ENCODE peak calls at places on chromosomes 5 and 9, in six cellular contexts. C is fibroblast of the aortic adventitia, Z is osteocyte, J is GM06990, P is DND-41, I is foreskin fibroblast. G is an unnamed sample.

GRCh38 chr5:21688655-21689054 is 1164.5 kb downstream of the CDH12 start:
- DNase-seq in J (no peak), I (no peak), C (no peak), P (no peak), Z (no peak), G (no peak)

GRCh38 chr5:52784741-52785140 is 3.0 kb upstream of the ITGA1 start:
- DNase-seq in J (no peak), C (no peak), Z (no peak), I (no peak), P (no peak), G (no peak)

GRCh38 chr5:73985145-73985544 is 359.1 kb downstream of the ARHGEF28 start:
- DNase-seq in I (no peak), J (no peak), Z (no peak), P (no peak), C (peak), G (no peak)

GRCh38 chr9:92043002-92043401 is 72.2 kb downstream of the SPTLC1 start:
- DNase-seq in C (no peak), I (no peak), P (no peak), Z (no peak), J (no peak), G (no peak)

GRCh38 chr5:161546463-161547301 is at the start of gene GABRB2:
- DNase-seq in C (peak), J (peak), P (no peak), I (no peak), Z (no peak), G (no peak)

GRCh38 chr9:69985971-69986370 is 57.7 kb upstream of the MAMDC2 start:
- DNase-seq in P (no peak), J (no peak), Z (no peak), C (no peak), I (no peak), G (no peak)

GRCh38 chr9:121268598-121269029 is 652 bp downstream of the GSN start:
- DNase-seq in Z (no peak), P (no peak), I (no peak), C (no peak), J (no peak), G (no peak)

GRCh38 chr9:129320575-129321311 is 142.7 kb upstream of the IER5L start:
- DNase-seq in J (peak), P (peak), I (peak), Z (no peak), C (peak), G (peak)

GRCh38 chr5:4058899-4059298 is 463.3 kb downstream of the IRX1 start:
- DNase-seq in C (peak), J (no peak), Z (no peak), P (no peak), I (no peak), G (no peak)

GRCh38 chr5:72702881-72703434 is 113.5 kb upstream of the TNPO1 start:
- DNase-seq in C (no peak), I (peak), Z (no peak), P (no peak), J (no peak), G (no peak)

GRCh38 chr5:9898319-9898718 is 268.2 kb upstream of the TAS2R1 start:
- DNase-seq in C (peak), I (peak), P (peak), Z (peak), J (no peak), G (peak)
- TF ChIP-seq CTCF in C (peak), I (peak), P (peak), Z (peak), J (peak), G (peak)

GRCh38 chr5:9766581-9766980 is 136.4 kb upstream of the TAS2R1 start:
- DNase-seq in Z (no peak), P (no peak), C (peak), I (peak), J (no peak), G (no peak)
- TF ChIP-seq CTCF in Z (no peak), P (no peak), C (peak), I (no peak), J (no peak), G (no peak)

GRCh38 chr9:19408693-19409405 is at the start of gene ACER2:
- DNase-seq in P (peak), J (peak), C (peak), Z (peak), I (peak), G (peak)
- TF ChIP-seq CTCF in P (peak), J (peak), C (no peak), Z (peak), I (peak), G (peak)

DNA sequence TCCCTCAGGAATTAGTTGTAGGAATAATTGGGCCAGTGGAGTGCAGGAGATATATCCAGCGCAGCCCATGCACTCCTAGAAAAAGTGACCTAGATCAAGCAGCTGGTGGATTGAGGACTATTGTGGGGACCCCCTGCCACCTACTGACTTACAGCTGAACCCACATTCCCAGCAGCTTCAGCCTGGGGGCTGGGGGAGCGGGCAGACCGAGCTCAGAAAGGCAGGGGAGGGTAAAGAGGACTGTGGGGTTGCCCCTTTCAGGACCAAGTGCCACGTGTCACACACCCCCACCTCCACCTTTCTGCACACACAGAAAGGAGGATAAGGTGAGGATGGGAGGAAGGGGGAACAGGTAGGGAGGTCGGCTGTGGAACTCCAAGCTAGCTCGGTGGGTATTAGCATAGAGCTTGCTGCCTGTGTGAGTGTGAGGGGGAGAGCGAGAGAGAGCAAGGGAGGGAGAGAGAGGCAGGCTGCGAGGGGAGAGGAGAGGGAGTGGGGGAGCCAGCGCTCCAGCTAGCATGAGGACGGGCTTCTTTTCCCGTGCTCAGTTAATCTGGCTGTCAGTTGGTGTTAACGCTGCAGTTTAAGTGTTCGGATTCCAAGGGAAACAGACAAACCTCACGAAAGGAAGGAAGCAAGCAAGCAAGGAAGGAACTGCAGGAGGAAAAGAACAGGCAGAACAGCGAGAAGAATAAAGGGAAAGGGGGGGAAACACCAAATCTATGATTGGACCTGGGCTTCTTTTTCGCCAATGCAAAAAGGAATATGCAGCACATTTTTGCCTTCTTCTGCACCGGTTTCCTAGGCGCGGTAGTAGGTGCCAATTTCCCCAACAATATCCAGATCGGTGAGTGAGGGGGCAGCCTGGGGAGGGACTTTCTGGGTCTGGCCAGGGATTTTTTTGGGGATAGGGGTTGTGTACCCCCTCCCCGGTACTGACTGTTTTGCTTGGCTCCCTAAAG is at the start of gene GRIA1:
- DNase-seq in Z (no peak), P (no peak), I (peak), C (no peak), J (no peak), G (no peak)
- TF ChIP-seq CTCF in Z (peak), P (no peak), I (peak), C (no peak), J (no peak), G (no peak)

GRCh38 chr5:92994392-92994791 is 586.6 kb downstream of the NR2F1-AS1 start:
- DNase-seq in Z (no peak), I (no peak), P (no peak), J (no peak), C (no peak), G (no peak)

DNA sequence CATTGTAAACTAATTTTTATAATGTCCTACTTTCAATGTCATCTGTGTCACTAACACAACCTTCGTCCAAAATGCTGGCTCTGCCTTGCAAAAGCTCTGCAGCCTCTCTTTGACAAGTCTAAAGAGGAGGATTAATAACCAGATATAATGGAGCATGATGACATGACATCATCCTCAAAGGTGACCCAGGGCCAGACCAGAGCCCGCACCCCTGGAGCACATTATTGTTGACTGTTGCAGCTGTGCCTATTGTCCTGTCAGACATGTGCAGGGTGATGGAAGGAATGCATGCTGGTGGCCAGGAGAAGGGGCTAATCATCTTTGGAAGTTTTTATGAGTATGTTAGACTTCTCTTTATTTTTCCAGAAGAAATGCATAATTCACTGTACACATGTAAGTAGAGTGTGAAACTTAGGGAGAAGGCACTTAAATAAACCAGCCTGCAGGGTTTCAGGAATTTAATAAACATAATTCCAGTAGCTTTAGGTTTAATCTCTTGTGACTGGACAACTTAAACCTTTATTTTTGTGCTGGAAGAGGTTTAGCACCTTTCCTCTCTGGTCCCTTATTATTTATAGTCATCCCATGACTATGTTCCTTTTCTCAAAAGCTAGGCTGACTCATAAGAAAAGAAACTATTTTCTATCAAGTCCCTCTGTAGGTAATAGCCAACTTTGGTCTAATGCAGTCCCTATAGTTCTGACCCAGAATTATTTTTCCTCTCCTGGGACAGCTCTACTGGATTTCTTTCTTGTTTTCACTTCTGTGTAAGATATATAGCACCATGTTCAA is 589.1 kb downstream of the NR2F1-AS1 start:
- DNase-seq in I (no peak), J (no peak), C (peak), Z (no peak), P (no peak), G (no peak)
- TF ChIP-seq CTCF in I (no peak), J (no peak), C (no peak), Z (peak), P (no peak), G (no peak)

DNA sequence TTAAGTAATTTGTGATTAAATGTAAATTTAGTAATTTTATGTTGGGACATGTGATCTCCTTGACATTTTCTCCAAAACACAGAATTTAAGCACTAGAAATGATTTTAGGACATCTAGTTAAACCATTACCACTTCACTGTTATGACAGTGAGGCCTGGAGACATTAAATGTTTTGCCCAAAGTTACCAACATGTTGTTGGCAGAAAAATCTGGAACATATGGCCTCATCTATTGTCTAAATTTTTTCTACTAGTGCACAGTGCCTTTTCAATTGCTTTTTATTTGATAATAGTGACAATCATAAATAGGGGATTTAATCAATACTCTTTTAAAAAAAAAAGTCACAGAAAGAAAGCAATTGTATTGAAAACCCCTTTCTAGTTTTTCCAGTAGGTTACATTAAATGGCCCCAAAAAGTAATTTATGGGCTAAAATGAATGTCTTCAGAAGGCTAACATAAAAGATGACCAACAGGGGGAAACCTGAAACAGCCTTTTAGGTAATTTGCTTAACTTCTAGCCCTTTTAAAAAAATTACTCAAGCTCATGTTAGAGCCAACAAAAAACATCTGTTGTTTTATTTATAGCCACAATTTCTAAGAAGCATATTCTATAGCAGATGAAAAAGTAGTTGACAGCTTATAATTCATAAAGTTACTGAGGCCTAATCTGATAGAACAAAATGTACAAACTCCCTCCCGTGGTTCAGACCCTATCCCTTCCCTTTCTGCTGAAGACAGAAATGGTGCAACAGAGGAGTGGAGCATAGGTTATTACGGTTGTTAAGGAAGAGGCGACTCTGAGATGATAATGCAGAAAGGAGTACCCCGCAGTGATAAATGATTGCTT is 45.8 kb downstream of the PIK3R1 start:
- DNase-seq in I (peak), C (peak), P (no peak), Z (no peak), J (no peak), G (no peak)
- TF ChIP-seq CTCF in I (peak), C (peak), P (peak), Z (peak), J (peak), G (peak)

GRCh38 chr5:173721259-173722232 is 105.1 kb upstream of the BOD1 start:
- DNase-seq in C (no peak), J (no peak), P (no peak), Z (no peak), I (no peak), G (no peak)
- TF ChIP-seq CTCF in C (no peak), J (no peak), P (no peak), Z (no peak), I (no peak), G (no peak)

GRCh38 chr5:174916227-174916626 is 191.8 kb downstream of the MSX2 start:
- DNase-seq in I (no peak), J (no peak), Z (peak), C (no peak), P (no peak), G (no peak)
- TF ChIP-seq CTCF in I (no peak), J (no peak), Z (no peak), C (no peak), P (no peak), G (no peak)

GRCh38 chr9:88590558-88591146 is 55.7 kb downstream of the NXNL2 start:
- DNase-seq in Z (peak), C (no peak), P (no peak), J (no peak), I (no peak), G (no peak)
- TF ChIP-seq CTCF in Z (no peak), C (no peak), P (peak), J (peak), I (no peak), G (no peak)

GRCh38 chr9:117414220-117414905 is 494 bp downstream of the ASTN2 start:
- DNase-seq in I (peak), J (peak), Z (no peak), P (no peak), C (peak), G (no peak)

GRCh38 chr9:117416856-117417255 is 2.0 kb upstream of the ASTN2 start:
- DNase-seq in P (no peak), J (no peak), I (no peak), Z (no peak), C (no peak), G (no peak)

GRCh38 chr9:117413346-117414219 is 1.3 kb downstream of the ASTN2 start:
- DNase-seq in J (peak), C (no peak), I (no peak), Z (no peak), P (no peak), G (no peak)

GRCh38 chr9:117414906-117415583 is at the start of gene ASTN2:
- DNase-seq in I (no peak), Z (no peak), P (no peak), J (peak), C (no peak), G (no peak)

DNA sequence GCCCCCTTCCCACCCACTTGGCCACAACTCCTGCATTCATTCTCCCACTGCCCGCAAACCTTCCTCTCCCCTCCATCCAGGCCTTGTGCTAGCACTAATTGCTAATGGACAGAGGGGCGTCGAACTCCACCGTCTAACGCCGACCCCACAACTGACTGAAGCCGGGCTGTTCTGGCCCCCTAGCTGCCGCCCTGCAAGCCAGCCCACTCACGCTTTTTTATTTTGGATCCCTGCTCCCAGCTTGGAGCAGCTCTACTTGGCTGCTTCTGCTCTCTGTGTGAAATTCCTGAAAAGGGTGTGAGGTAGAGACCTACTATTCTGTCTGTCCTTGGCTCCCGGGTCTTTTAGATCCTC is 704 bp upstream of the ASTN2 start:
- DNase-seq in Z (no peak), C (no peak), P (no peak), J (no peak), I (no peak), G (no peak)
- TF ChIP-seq CTCF in Z (no peak), C (no peak), P (no peak), J (no peak), I (peak), G (no peak)